ENCODE peak calls at places on chromosome 10, in eight cellular contexts. N is effector CD4-positive, alpha-beta T cell; B is activated effector memory CD4-positive, alpha-beta T cell treated with anti-CD3 and anti-CD28 coated beads, Interleukin-2, amount 50 U/mL, for 16 hours; R is anterior cingulate cortex; W is activated CD8-positive, alpha-beta memory T cell treated with anti-CD3 and anti-CD28 coated beads for 1 hour; Q is NCI-H748 treated with DMSO at 0.1 percent for 48 hours; Z is GM12891; G is HEK293T. L is an unnamed sample.

GRCh38 chr10:79380125-79380917 is 33.1 kb downstream of the PPIF start:
- DNase-seq in N (no peak), B (peak; percentile 56), R (no peak), W (no peak), Q (no peak), Z (no peak), G (no peak), L (peak; percentile 64)

GRCh38 chr10:110786172-110786571 is 85.6 kb upstream of the PDCD4 start:
- DNase-seq in N (no peak), B (no peak), R (no peak), W (no peak), Q (no peak), Z (no peak), G (no peak), L (no peak)

GRCh38 chr10:66349726-66350125 is 576.1 kb upstream of the LRRTM3 start:
- DNase-seq in N (no peak), B (no peak), R (no peak), W (no peak), Q (no peak), Z (no peak), G (no peak), L (no peak)

GRCh38 chr10:98028168-98028770 is 2.2 kb downstream of the CRTAC1 start:
- DNase-seq in N (peak; percentile 47), B (peak; percentile 83), R (peak; percentile 47), W (no peak), Q (peak; percentile 18), Z (peak; percentile 78), G (peak; percentile 92), L (peak; percentile 70)

GRCh38 chr10:69181433-69181832 is 1.4 kb downstream of the SUPV3L1 start:
- DNase-seq in N (no peak), B (no peak), R (no peak), W (no peak), Q (no peak), Z (no peak), G (no peak), L (no peak)

GRCh38 chr10:70331486-70332268 is 47.9 kb upstream of the NPFFR1 start:
- DNase-seq in N (no peak), B (no peak), R (no peak), W (no peak), Q (peak; percentile 38), Z (peak; percentile 56), G (peak; percentile 41), L (no peak)

GRCh38 chr10:121240011-121240410 is 358.2 kb downstream of the FGFR2 start:
- DNase-seq in N (no peak), B (no peak), R (no peak), W (no peak), Q (no peak), Z (no peak), G (no peak), L (no peak)

GRCh38 chr10:72932259-72933015 is 22.2 kb downstream of the PLA2G12B start:
- DNase-seq in N (no peak), B (no peak), R (no peak), W (no peak), Q (no peak), Z (no peak), G (no peak), L (no peak)

GRCh38 chr10:49360271-49361177 is 35.4 kb downstream of the DRGX start:
- DNase-seq in N (no peak), B (no peak), R (no peak), W (no peak), Q (no peak), Z (no peak), G (no peak), L (peak; percentile 58)

GRCh38 chr10:132570771-132571564 is 33.4 kb downstream of the INPP5A start:
- DNase-seq in N (no peak), B (no peak), R (no peak), W (no peak), Q (peak; percentile 1), Z (peak; percentile 51), G (no peak), L (peak; percentile 60)

GRCh38 chr10:44745920-44746319 is 165.2 kb upstream of the TMEM72 start:
- DNase-seq in N (no peak), B (no peak), R (no peak), W (no peak), Q (no peak), Z (no peak), G (no peak), L (no peak)